ENCODE peak calls at places on chromosome 13, in five cellular contexts. Z is tibial nerve, Y is heart left ventricle, R is ovary, G is adrenal gland. T is an unnamed sample.

GRCh38 chr13:73767747-73768315 is 366.4 kb downstream of the KLF12 start:
- DNase-seq in R (no peak), Z (no peak), G (no peak), Y (no peak), T (no peak)

GRCh38 chr13:56351041-56351440 is 789.7 kb upstream of the PRR20A start:
- DNase-seq in Y (no peak), R (no peak), G (no peak), Z (no peak), T (no peak)

GRCh38 chr13:33869005-33869404 is 51.1 kb downstream of the RFC3 start:
- DNase-seq in R (no peak), Z (no peak), G (no peak), Y (no peak), T (no peak)

GRCh38 chr13:105679832-105680231 is 855.6 kb downstream of the EFNB2 start:
- DNase-seq in Y (no peak), G (no peak), R (no peak), Z (no peak), T (no peak)

GRCh38 chr13:25821761-25822160 is 230.1 kb downstream of the SHISA2 start:
- DNase-seq in Y (no peak), Z (no peak), G (no peak), R (no peak), T (no peak)

GRCh38 chr13:111005364-111005763 is 90.5 kb upstream of the ANKRD10 start:
- DNase-seq in R (no peak), Z (no peak), G (no peak), Y (no peak), T (no peak)

GRCh38 chr13:57629391-57629804 is 2.1 kb upstream of the PCDH17 start:
- DNase-seq in R (no peak), G (peak; percentile 2), Z (no peak), Y (peak; percentile 20), T (no peak)

GRCh38 chr13:19618925-19619324 is 14.5 kb upstream of the MPHOSPH8 start:
- DNase-seq in Y (no peak), R (no peak), Z (no peak), G (peak; percentile 28), T (no peak)

GRCh38 chr13:61664821-61665705 is 249.4 kb upstream of the PCDH20 start:
- DNase-seq in Z (no peak), Y (no peak), R (no peak), G (peak; percentile 19), T (no peak)

GRCh38 chr13:98970293-98970692 is 7.6 kb downstream of the DOCK9 start:
- DNase-seq in Y (no peak), R (no peak), G (no peak), Z (no peak), T (no peak)

GRCh38 chr13:69124996-69125395 is 982.6 kb upstream of the ATXN8OS start:
- DNase-seq in Z (no peak), G (no peak), R (no peak), Y (no peak), T (no peak)

GRCh38 chr13:82867284-82867683 is 1015.0 kb downstream of the SLITRK1 start:
- DNase-seq in G (no peak), Y (no peak), R (no peak), Z (no peak), T (no peak)

GRCh38 chr13:86918682-86919081 is 752.5 kb upstream of the SLITRK5 start:
- DNase-seq in R (no peak), Z (no peak), G (no peak), Y (no peak), T (no peak)

GRCh38 chr13:42478531-42479156 is 95.3 kb upstream of the TNFSF11 start:
- DNase-seq in Z (no peak), R (no peak), Y (no peak), G (no peak), T (no peak)

GRCh38 chr13:32272021-32272695 is 43.0 kb downstream of the ZAR1L start:
- DNase-seq in G (no peak), Y (no peak), R (no peak), Z (no peak), T (no peak)

GRCh38 chr13:76953921-76954320 is 5.6 kb downstream of the ACOD1 start:
- DNase-seq in Y (no peak), Z (no peak), G (no peak), R (no peak), T (no peak)

GRCh38 chr13:41520699-41521630 is 63.6 kb downstream of the RGCC start:
- DNase-seq in R (no peak), Z (no peak), G (no peak), Y (no peak), T (no peak)

GRCh38 chr13:46633416-46633815 is 80.4 kb downstream of the LRCH1 start:
- DNase-seq in Z (no peak), Y (no peak), G (no peak), R (no peak), T (no peak)

GRCh38 chr13:75715598-75716523 is 79.7 kb downstream of the LMO7 start:
- DNase-seq in Y (no peak), R (no peak), G (no peak), Z (no peak), T (no peak)

GRCh38 chr13:73090116-73090811 is 31.5 kb downstream of the KLF5 start:
- DNase-seq in G (peak; percentile 5), Y (no peak), Z (no peak), R (no peak), T (no peak)

GRCh38 chr13:21039097-21039800 is 22.1 kb downstream of the LATS2 start:
- DNase-seq in R (no peak), G (no peak), Y (no peak), Z (no peak), T (no peak)

GRCh38 chr13:45691251-45691650 is 10.9 kb upstream of the CBY2 start:
- DNase-seq in Y (no peak), Z (no peak), G (no peak), R (no peak), T (no peak)

GRCh38 chr13:32264407-32264806 is 50.8 kb downstream of the ZAR1L start:
- DNase-seq in R (peak; percentile 56), Z (peak; percentile 21), G (peak; percentile 53), Y (peak; percentile 87), T (no peak)

GRCh38 chr13:37127706-37128241 is 22.3 kb upstream of the CSNK1A1L start:
- DNase-seq in Y (peak; percentile 37), Z (no peak), R (no peak), G (no peak), T (no peak)

GRCh38 chr13:111343186-111343805 is 22.9 kb downstream of the TEX29 start:
- DNase-seq in Y (no peak), Z (no peak), R (no peak), G (no peak), T (no peak)

GRCh38 chr13:19151581-19152263 is 29.9 kb downstream of the TUBA3C start:
- DNase-seq in Y (no peak), G (no peak), Z (no peak), R (no peak), T (no peak)

GRCh38 chr13:46396341-46396740 is 9.3 kb upstream of the RUBCNL start:
- DNase-seq in G (no peak), Z (no peak), Y (no peak), R (no peak), T (no peak)

GRCh38 chr13:24381539-24382265 is 72.3 kb downstream of the C1QTNF9 start:
- DNase-seq in Z (no peak), Y (no peak), G (no peak), R (no peak), T (no peak)

GRCh38 chr13:31772231-31772630 is 32.9 kb downstream of the RXFP2 start:
- DNase-seq in G (no peak), R (no peak), Y (no peak), Z (no peak), T (no peak)

GRCh38 chr13:57948884-57949283 is 317.3 kb downstream of the PCDH17 start:
- DNase-seq in G (no peak), Y (no peak), Z (no peak), R (no peak), T (no peak)

GRCh38 chr13:99867535-99868271 is 103.9 kb downstream of the ZIC5 start:
- DNase-seq in Y (no peak), R (no peak), Z (no peak), G (no peak), T (no peak)

GRCh38 chr13:77853701-77854100 is 64.9 kb downstream of the EDNRB start:
- DNase-seq in Z (no peak), Y (no peak), R (no peak), G (no peak), T (no peak)

DNA sequence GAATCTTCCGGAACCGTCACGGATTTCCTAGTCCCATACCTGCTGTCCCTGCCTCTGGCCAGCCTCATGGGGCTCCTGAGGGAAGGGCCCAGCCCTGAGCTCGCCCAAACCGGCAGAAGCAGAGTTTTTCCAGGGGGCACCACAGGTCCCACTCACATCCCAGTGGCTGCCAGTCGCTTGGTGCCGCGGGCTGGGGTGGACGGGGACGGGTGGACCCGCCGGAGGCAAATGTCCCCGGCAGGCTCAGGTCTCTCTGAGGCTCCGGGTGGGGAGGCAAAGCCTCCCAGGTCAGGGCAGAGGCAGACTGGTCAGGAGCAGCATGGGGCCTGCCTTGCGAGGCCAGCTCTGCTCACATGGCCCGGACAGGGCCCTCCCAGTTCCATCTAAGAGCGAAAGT is 24.8 kb downstream of the ADPRHL1 start:
- DNase-seq in R (no peak), G (no peak), Y (no peak), Z (no peak), T (no peak)
- TF ChIP-seq POLR2A in R (no peak), G (no peak), Y (no peak), Z (no peak), T (no peak)

DNA sequence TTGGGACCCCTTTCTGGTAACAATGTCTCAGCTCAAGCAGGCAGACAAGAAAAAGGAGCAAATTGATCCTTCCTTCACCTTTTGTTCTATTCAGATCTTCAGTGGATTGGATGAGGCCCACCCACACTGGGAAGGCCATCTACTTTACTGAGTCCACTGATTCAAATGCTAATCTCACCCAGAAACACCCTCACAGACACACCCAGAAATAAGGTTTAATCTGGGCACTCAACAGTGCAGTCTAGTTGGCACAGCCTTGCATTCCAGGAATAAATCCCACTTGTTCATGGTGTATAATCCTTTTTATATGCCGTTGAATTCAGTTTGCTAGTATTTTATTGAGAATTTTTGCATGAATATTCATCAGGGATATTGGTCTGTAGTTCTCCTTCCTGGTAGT is 148.4 kb downstream of the COG6 start:
- DNase-seq in R (no peak), Y (no peak), G (no peak), Z (no peak), T (no peak)
- TF ChIP-seq CTCF in R (no peak), Y (no peak), G (no peak), Z (no peak), T (no peak)

GRCh38 chr13:30240608-30241007 is 66.7 kb downstream of the KATNAL1 start:
- DNase-seq in Z (no peak), R (no peak), Y (no peak), G (no peak), T (no peak)
- TF ChIP-seq POLR2A in Z (no peak), R (no peak), Y (no peak), G (no peak), T (no peak)

GRCh38 chr13:112968380-112968909 is 569 bp upstream of the MCF2L start:
- DNase-seq in G (no peak), R (peak; percentile 69), Z (no peak), Y (no peak), T (peak; percentile 8)
- TF ChIP-seq CTCF in G (no peak), R (no peak), Z (no peak), Y (no peak), T (no peak)